ENCODE peak calls at places on chromosome 3, in nine cellular contexts. C is AG09309; U is activated naive CD4-positive, alpha-beta T cell treated with anti-CD3 and anti-CD28 coated beads, Interleukin-2, amount 50 U/mL, for 16 hours; E is amygdala; P is activated gamma-delta T cell; F is ovary; L is stimulated activated CD8-positive, alpha-beta memory T cell treated with anti-CD3 and anti-CD28 coated beads, Interleukin-4, amount 100 ng/mL, for 4 hours; D is stimulated activated CD4-positive, alpha-beta T cell treated with anti-CD3 and anti-CD28 coated beads, TNF-alpha, amount 100 ng/mL, for 4 hours; X is HTR-8/SVneo. T is an unnamed sample.
A peak's percentile ranks its signal among the peaks of the same experiment; 100 is the strongest.

GRCh38 chr3:86029590-86029989 is 961.4 kb downstream of the VGLL3 start:
- DNase-seq in P (no peak), X (no peak), L (no peak), E (no peak), C (no peak), U (no peak), D (no peak), F (no peak), T (no peak)

GRCh38 chr3:158470944-158471638 is 99.9 kb upstream of the MLF1 start:
- DNase-seq in X (no peak), P (no peak), U (no peak), F (no peak), L (no peak), D (no peak), C (no peak), E (no peak), T (no peak)

GRCh38 chr3:117630885-117631284 is 921.3 kb downstream of the TUSC7 start:
- DNase-seq in X (no peak), F (no peak), P (no peak), U (no peak), E (no peak), L (no peak), D (no peak), C (no peak), T (no peak)

GRCh38 chr3:148036331-148036881 is 627.2 kb downstream of the ZIC1 start:
- DNase-seq in L (no peak), C (no peak), F (no peak), P (no peak), D (no peak), U (no peak), E (no peak), X (peak; percentile 5), T (no peak)

GRCh38 chr3:43473228-43473627 is 148.6 kb downstream of the ANO10 start:
- DNase-seq in U (no peak), F (no peak), L (no peak), E (no peak), X (no peak), D (no peak), P (no peak), C (no peak), T (no peak)

GRCh38 chr3:61847784-61848462 is 286.6 kb downstream of the PTPRG start:
- DNase-seq in F (peak; percentile 75), X (no peak), P (no peak), C (no peak), E (no peak), U (no peak), L (no peak), D (no peak), T (peak; percentile 79)

GRCh38 chr3:103210583-103210982 is 775.8 kb downstream of the ZPLD1 start:
- DNase-seq in C (no peak), L (no peak), P (no peak), X (no peak), F (no peak), D (no peak), U (no peak), E (no peak), T (no peak)

GRCh38 chr3:106067711-106068110 is 198.9 kb upstream of the CBLB start:
- DNase-seq in E (no peak), C (no peak), X (no peak), U (no peak), F (no peak), P (no peak), L (no peak), D (no peak), T (no peak)

GRCh38 chr3:32239638-32240550 is 1.4 kb downstream of the CMTM8 start:
- DNase-seq in P (no peak), C (no peak), U (peak; percentile 50), X (peak; percentile 57), D (peak; percentile 13), F (no peak), L (no peak), E (no peak), T (no peak)

GRCh38 chr3:104263477-104263876 is 1103.2 kb upstream of the ALCAM start:
- DNase-seq in X (no peak), E (no peak), U (no peak), D (no peak), L (no peak), F (no peak), C (no peak), P (no peak), T (no peak)

GRCh38 chr3:42035816-42036482 is 55.2 kb upstream of the TRAK1 start:
- DNase-seq in P (no peak), C (no peak), E (no peak), L (no peak), D (no peak), X (no peak), U (no peak), F (no peak), T (peak; percentile 59)

GRCh38 chr3:141278196-141279073 is 46.8 kb downstream of the PXYLP1 start:
- DNase-seq in L (no peak), E (no peak), D (no peak), U (no peak), X (no peak), F (peak; percentile 31), C (no peak), P (no peak), T (peak; percentile 61)

GRCh38 chr3:86976206-86976605 is 14.7 kb downstream of the VGLL3 start:
- DNase-seq in E (no peak), X (no peak), L (no peak), P (no peak), F (no peak), D (no peak), C (no peak), U (no peak), T (no peak)

GRCh38 chr3:174413057-174413912 is 445.8 kb upstream of the NAALADL2 start:
- DNase-seq in P (no peak), C (no peak), L (no peak), F (no peak), D (no peak), E (no peak), X (no peak), U (no peak), T (no peak)

GRCh38 chr3:129738189-129738588 is 131.7 kb upstream of the PLXND1 start:
- DNase-seq in P (no peak), L (no peak), D (no peak), X (no peak), C (no peak), U (no peak), F (no peak), E (no peak), T (no peak)

GRCh38 chr3:20056727-20057611 is 16.7 kb downstream of the KAT2B start:
- DNase-seq in F (no peak), C (no peak), P (no peak), X (peak; percentile 30), U (no peak), D (no peak), E (no peak), L (no peak), T (peak; percentile 68)

GRCh38 chr3:190265795-190266194 is 56.5 kb downstream of the CLDN1 start:
- DNase-seq in E (no peak), F (no peak), U (no peak), X (peak; percentile 10), D (no peak), P (no peak), L (no peak), C (no peak), T (no peak)

GRCh38 chr3:104257486-104257885 is 1109.2 kb upstream of the ALCAM start:
- DNase-seq in C (no peak), D (no peak), P (no peak), L (no peak), U (no peak), F (no peak), E (no peak), X (no peak), T (no peak)

GRCh38 chr3:196962108-196962929 is 6.3 kb downstream of the PIGZ start:
- DNase-seq in X (no peak), L (no peak), C (no peak), F (no peak), U (no peak), D (no peak), P (no peak), E (no peak), T (no peak)

GRCh38 chr3:132343018-132343612 is 25.9 kb downstream of the ACP3 start:
- DNase-seq in X (peak; percentile 48), U (no peak), C (peak; percentile 23), P (no peak), E (no peak), L (no peak), F (peak; percentile 28), D (no peak), T (peak; percentile 33)

GRCh38 chr3:106013971-106014370 is 145.2 kb upstream of the CBLB start:
- DNase-seq in F (no peak), U (no peak), L (no peak), X (no peak), D (no peak), P (no peak), C (peak; percentile 97), E (no peak), T (no peak)